ENCODE peak calls at places on chromosomes 13 and 19, in nine cellular contexts. X, Q, B, D, H, I, O, F and M are unnamed samples.

GRCh38 chr19:1618157-1619093 is 13.2 kb upstream of the UQCR11 start:
- DNase-seq in X (no peak), Q (no peak), B (peak), D (peak), H (no peak), I (no peak), O (no peak), F (peak), M (no peak)

GRCh38 chr13:79771493-79771892 is 290.5 kb downstream of the NDFIP2 start:
- DNase-seq in X (no peak), Q (no peak), B (no peak), D (no peak), H (no peak), I (no peak), O (no peak), F (no peak), M (no peak)

GRCh38 chr19:35414442-35414841 is 33.6 kb upstream of the FFAR2 start:
- DNase-seq in X (no peak), Q (no peak), B (no peak), D (no peak), H (no peak), I (no peak), O (no peak), F (no peak), M (no peak)

GRCh38 chr13:52850396-52851152 is 2.1 kb upstream of the PCDH8 start:
- DNase-seq in X (no peak), Q (peak), B (peak), D (peak), H (peak), I (peak), O (peak), F (peak), M (no peak)

GRCh38 chr13:100533588-100534041 is 55.0 kb downstream of the GGACT start:
- DNase-seq in X (no peak), Q (no peak), B (peak), D (peak), H (no peak), I (peak), O (no peak), F (no peak), M (no peak)

GRCh38 chr13:40220299-40220935 is 446.0 kb downstream of the FOXO1 start:
- DNase-seq in X (no peak), Q (no peak), B (peak), D (no peak), H (no peak), I (no peak), O (no peak), F (no peak), M (no peak)

GRCh38 chr13:104085611-104086010 is 1019.4 kb upstream of the SLC10A2 start:
- DNase-seq in X (no peak), Q (no peak), B (no peak), D (no peak), H (no peak), I (no peak), O (no peak), F (no peak), M (no peak)

GRCh38 chr19:51031220-51031879 is 3.5 kb downstream of the KLK12 start:
- DNase-seq in X (peak), Q (no peak), B (no peak), D (no peak), H (no peak), I (no peak), O (no peak), F (no peak), M (no peak)

GRCh38 chr13:111980146-111980929 is 86.6 kb upstream of the SOX1 start:
- DNase-seq in X (no peak), Q (no peak), B (no peak), D (no peak), H (no peak), I (no peak), O (no peak), F (no peak), M (no peak)

GRCh38 chr13:106630650-106631049 is 62.7 kb upstream of the ARGLU1 start:
- DNase-seq in X (no peak), Q (no peak), B (no peak), D (no peak), H (no peak), I (no peak), O (no peak), F (no peak), M (no peak)

GRCh38 chr13:34250151-34250550 is 432.2 kb downstream of the RFC3 start:
- DNase-seq in X (no peak), Q (no peak), B (no peak), D (no peak), H (no peak), I (no peak), O (no peak), F (no peak), M (no peak)

GRCh38 chr13:26513931-26514330 is 43.6 kb upstream of the WASF3 start:
- DNase-seq in X (no peak), Q (no peak), B (no peak), D (no peak), H (no peak), I (no peak), O (no peak), F (no peak), M (no peak)

GRCh38 chr19:10417598-10418280 is 2.6 kb upstream of the PDE4A start:
- DNase-seq in X (no peak), Q (no peak), B (no peak), D (no peak), H (no peak), I (no peak), O (no peak), F (no peak), M (no peak)

GRCh38 chr19:33514885-33515485 is 6.6 kb downstream of the PEPD start:
- DNase-seq in X (peak), Q (peak), B (peak), D (peak), H (no peak), I (no peak), O (no peak), F (no peak), M (no peak)

GRCh38 chr19:42067315-42067888 is 2.6 kb downstream of the GRIK5 start:
- DNase-seq in X (no peak), Q (no peak), B (no peak), D (no peak), H (no peak), I (no peak), O (no peak), F (no peak), M (no peak)

GRCh38 chr19:1522061-1522460 is 1.8 kb upstream of the PLK5 start:
- DNase-seq in X (no peak), Q (no peak), B (no peak), D (no peak), H (no peak), I (no peak), O (no peak), F (no peak), M (no peak)

DNA sequence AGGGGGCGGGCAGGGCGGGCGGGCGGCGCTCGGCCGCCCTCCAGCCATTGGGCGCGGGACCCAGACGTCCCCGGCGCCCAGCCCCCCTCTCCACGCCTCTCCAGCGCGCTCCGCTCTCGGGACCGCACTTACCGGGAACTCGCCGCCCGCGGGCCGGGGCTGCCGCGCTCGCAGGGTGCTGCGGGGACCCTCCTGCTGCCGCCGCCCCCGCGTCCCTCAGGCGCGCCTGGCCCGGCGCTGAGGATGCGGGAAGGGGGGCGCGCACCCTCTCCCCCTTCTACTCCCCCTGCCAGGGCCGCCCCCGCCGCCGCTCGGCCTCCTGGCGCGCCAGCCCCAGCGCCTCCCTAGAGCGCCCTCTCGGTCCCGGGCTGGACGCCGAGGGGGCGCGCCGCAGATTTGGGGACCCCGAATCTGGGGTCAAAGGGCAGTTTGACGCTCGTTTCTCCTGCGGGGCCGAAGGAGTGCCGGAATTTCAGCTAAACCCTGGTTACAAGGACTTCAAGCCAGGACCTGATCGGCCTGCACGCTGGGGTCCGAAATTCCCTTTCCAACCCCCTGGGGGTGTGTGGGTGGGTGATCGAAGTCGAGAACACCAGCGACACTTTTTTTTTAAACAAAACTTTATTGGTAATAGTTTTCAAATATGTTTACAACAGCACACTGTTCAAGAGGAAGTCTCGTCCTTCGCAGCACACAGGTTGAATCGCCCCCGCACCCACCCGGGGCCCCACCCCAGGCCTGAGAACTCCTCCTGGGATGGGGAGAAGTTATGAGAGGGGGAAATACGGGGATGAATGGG is 734 bp upstream of the SAMD1 start:
- DNase-seq in X (no peak), Q (no peak), B (peak), D (peak), H (no peak), I (no peak), O (peak), F (no peak), M (no peak)
- TF ChIP-seq CTCF in X (no peak), Q (no peak), B (no peak), D (peak), H (peak), I (no peak), O (peak), F (peak), M (peak)

DNA sequence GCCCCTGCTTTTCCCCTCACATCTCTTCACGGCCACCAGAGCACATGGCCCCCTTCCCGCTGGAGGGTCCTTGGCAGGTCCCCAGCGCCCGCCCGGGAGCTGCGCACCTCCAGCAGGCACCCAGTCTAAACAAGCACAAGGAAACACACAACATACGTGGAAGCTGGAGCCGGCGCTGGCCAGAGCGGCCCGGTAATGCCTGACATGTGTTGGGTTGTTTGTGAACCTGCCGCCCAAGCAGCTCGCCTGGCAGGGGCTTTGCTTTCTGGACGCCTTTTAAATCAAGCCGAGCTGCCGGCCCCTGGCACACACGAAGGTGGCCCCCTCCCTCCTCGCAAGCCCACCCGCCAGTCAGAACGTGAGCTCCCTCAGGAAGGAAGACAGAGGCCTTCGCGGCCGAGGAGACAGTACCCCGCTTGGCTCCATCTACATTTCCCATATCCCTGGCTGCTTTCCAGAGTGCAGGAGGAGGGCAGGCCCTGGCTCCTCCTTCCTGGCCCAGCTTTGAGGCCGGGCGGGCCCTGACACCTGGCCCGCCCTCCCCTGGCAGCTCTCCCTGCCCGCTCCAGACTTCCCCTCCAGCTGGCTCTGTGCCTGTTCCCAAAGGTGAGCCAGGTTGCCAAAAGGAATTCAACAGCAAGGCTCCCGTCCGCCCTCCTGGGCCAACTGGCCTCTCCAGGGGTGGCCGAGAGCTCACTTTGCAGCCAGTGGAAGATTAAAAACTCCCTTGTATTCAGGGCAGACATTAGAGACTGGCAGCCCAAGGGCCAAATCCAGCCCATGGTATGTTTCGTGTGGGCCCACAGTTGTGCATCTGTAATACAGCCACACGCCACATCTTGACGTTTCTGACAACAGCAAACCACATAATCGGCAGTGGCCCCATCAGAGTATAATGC is 28.7 kb downstream of the COMP start:
- DNase-seq in X (peak), Q (peak), B (peak), D (peak), H (no peak), I (peak), O (no peak), F (peak), M (no peak)
- H3K27ac ChIP-seq in X (peak), Q (peak), B (peak), D (no peak), H (no peak), I (peak), O (no peak), F (peak), M (no peak)

GRCh38 chr19:38556521-38557174 is 61.1 kb downstream of the MAP4K1 start:
- DNase-seq in X (no peak), Q (peak), B (no peak), D (no peak), H (no peak), I (no peak), O (no peak), F (no peak), M (no peak)
- TF ChIP-seq CTCF in X (no peak), Q (no peak), B (no peak), D (no peak), H (no peak), I (no peak), O (no peak), F (no peak), M (peak)

DNA sequence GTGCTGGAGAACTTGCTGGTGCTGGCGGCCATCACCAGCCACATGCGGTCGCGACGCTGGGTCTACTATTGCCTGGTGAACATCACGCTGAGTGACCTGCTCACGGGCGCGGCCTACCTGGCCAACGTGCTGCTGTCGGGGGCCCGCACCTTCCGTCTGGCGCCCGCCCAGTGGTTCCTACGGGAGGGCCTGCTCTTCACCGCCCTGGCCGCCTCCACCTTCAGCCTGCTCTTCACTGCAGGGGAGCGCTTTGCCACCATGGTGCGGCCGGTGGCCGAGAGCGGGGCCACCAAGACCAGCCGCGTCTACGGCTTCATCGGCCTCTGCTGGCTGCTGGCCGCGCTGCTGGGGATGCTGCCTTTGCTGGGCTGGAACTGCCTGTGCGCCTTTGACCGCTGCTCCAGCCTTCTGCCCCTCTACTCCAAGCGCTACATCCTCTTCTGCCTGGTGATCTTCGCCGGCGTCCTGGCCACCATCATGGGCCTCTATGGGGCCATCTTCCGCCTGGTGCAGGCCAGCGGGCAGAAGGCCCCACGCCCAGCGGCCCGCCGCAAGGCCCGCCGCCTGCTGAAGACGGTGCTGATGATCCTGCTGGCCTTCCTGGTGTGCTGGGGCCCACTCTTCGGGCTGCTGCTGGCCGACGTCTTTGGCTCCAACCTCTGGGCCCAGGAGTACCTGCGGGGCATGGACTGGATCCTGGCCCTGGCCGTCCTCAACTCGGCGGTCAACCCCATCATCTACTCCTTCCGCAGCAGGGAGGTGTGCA is 587 bp downstream of the S1PR4 start:
- DNase-seq in X (no peak), Q (no peak), B (no peak), D (peak), H (no peak), I (no peak), O (no peak), F (peak), M (no peak)
- H3K27ac ChIP-seq in X (no peak), Q (peak), B (peak), D (peak), H (no peak), I (no peak), O (no peak), F (no peak), M (no peak)

DNA sequence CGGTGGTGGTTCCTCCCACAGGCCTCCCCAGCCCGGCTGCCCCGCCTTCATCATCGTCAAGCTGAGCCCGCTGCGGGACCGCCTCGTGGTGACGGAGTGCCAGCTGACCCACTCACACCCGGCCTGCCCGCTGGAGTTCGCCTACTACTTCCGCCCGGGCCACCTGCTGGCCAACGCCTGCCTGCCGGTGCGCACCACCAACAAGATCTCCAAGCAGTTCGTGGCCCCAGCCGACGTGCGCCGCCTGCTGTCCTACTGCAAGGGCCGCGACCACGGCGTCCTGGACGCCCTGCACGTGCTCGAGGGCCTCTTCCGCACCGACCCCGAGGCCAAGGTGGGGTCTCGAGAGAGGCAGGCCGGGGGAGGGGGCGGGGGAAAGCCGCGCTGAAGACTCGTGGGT is 12.0 kb downstream of the ZSWIM9 start:
- DNase-seq in X (no peak), Q (no peak), B (no peak), D (no peak), H (no peak), I (no peak), O (no peak), F (no peak), M (no peak)
- TF ChIP-seq CTCF in X (no peak), Q (no peak), B (no peak), D (no peak), H (no peak), I (no peak), O (no peak), F (no peak), M (no peak)

DNA sequence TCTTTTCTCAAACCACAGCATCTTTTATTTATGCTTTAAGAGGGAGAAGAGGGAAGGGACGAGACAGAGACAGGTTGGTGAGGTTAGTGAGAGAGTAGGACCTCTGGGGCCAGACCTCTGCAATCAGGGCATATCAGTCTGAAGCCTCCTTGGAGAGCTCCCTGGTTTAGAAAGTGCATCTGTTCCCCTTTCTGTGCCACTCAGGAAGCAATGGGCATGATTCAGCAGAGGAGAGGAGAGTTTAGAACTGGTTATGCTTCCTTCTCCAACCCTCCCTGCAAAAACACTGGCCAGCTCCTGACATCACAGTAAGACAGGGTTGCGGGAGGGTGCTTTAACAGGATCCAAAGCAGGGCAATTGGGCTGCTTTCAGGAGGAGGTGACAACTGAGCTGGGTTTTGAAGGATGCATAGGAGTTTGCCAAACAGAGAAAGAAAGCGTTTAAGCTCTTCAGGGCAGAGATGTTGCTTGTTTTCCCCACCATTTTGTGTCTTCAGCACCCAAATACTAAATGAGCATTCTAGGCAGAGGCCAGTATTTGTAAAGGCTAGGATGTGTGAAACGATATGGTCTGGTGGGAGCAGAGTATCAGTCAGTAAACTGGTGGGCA is 33.1 kb downstream of the CERS4 start:
- DNase-seq in X (no peak), Q (no peak), B (no peak), D (no peak), H (no peak), I (no peak), O (no peak), F (no peak), M (no peak)
- H3K27ac ChIP-seq in X (no peak), Q (no peak), B (no peak), D (no peak), H (no peak), I (no peak), O (no peak), F (no peak), M (no peak)

GRCh38 chr13:45949161-45949560 is 97.6 kb upstream of the SIAH3 start:
- DNase-seq in X (no peak), Q (no peak), B (no peak), D (no peak), H (no peak), I (no peak), O (no peak), F (no peak), M (no peak)
- TF ChIP-seq CTCF in X (no peak), Q (no peak), B (no peak), D (no peak), H (no peak), I (no peak), O (no peak), F (no peak), M (no peak)

DNA sequence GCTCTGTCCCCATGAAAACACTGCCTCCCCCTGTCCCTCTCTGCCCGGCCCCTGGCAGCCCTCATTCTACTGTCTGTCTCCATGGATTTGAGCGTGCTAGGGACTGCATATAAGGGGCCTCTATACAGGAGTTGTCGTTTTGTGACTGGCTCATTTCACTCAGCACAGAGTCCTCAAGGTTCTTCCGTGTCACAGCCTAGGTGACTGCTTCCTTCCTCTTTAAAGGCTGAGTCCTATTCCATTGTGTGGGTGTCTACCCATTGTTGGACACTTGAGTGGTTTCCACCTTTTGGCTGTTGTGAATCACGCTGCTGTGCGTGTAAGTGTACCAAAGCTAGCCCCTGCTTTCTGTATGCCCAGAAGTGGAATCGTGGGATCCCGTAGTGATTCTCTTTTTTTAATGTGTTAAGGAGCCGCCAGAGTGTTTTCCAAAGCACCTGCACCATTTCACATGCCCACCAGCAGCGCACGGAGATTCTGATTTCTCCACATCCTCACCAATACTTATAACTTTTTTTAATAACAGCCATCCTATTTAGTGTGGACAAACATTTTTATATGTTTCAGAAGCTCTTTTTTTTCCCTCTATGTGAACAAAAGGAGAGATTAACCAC is 116.7 kb downstream of the COL4A2 start:
- DNase-seq in X (no peak), Q (no peak), B (peak), D (no peak), H (no peak), I (no peak), O (no peak), F (no peak), M (no peak)
- H3K27ac ChIP-seq in X (peak), Q (peak), B (no peak), D (no peak), H (peak), I (no peak), O (no peak), F (no peak), M (no peak)

DNA sequence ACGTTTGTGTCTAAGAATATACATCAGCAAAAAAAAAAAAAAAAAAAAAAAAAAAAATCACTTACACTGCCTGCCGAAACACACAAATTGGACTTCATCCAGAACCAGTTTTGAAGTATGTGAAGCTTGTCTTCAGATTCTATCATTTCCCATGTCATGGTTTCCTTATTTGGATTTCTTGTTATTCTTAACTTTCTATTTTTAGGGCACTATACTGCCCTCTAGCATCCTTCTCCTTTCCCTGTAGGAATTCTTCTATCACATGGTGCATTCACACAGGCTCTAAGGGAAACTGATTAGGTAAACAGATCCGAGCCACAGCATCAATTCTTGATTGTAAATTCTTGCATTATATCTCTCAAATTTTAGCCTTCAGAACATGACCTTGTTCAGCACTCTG is 1507.5 kb downstream of the OLFM4 start:
- DNase-seq in X (no peak), Q (no peak), B (no peak), D (no peak), H (no peak), I (no peak), O (no peak), F (no peak), M (no peak)
- TF ChIP-seq CTCF in X (no peak), Q (no peak), B (peak), D (peak), H (no peak), I (no peak), O (no peak), F (no peak), M (no peak)